ENCODE peak calls at places on chromosomes 11 and 22, in four cellular contexts. D is HepG2, N is SK-N-SH, L is K562. K is an unnamed sample.

GRCh38 chr11:114185436-114185835 is 110.8 kb upstream of the NNMT start:
- DNase-seq in L (no peak), D (no peak), N (no peak), K (no peak)

GRCh38 chr11:64754124-64754918 is 5.5 kb downstream of the PYGM start:
- DNase-seq in L (peak), N (no peak), D (no peak), K (no peak)

GRCh38 chr11:8328848-8329330 is 65.2 kb upstream of the LMO1 start:
- DNase-seq in L (peak), D (peak), N (peak), K (peak)

GRCh38 chr11:44731685-44732411 is 5.1 kb downstream of the TSPAN18 start:
- DNase-seq in D (no peak), N (peak), L (peak), K (no peak)

GRCh38 chr11:44572431-44572830 is 7.0 kb downstream of the CD82 start:
- DNase-seq in L (no peak), D (no peak), N (no peak), K (no peak)

GRCh38 chr11:97902828-97903227 is 1117.9 kb upstream of the CNTN5 start:
- DNase-seq in L (no peak), N (no peak), D (no peak), K (no peak)

GRCh38 chr11:111718436-111719325 is 47.5 kb downstream of the PPP2R1B start:
- DNase-seq in N (no peak), D (peak), L (no peak), K (no peak)

GRCh38 chr22:24455751-24456426 is 28.5 kb downstream of the ADORA2A start:
- DNase-seq in L (peak), N (no peak), D (peak), K (no peak)

GRCh38 chr11:1437500-1437899 is 47.8 kb downstream of the BRSK2 start:
- DNase-seq in D (peak), N (peak), L (peak), K (no peak)

GRCh38 chr11:80844110-80844509 is 1403.3 kb upstream of the TENM4 start:
- DNase-seq in N (no peak), D (no peak), L (no peak), K (no peak)

GRCh38 chr11:16606784-16607674 is 131.4 kb upstream of the C11orf58 start:
- DNase-seq in D (no peak), L (peak), N (peak), K (no peak)

GRCh38 chr22:25700996-25701815 is 40.8 kb upstream of the MYO18B start:
- DNase-seq in L (no peak), D (no peak), N (peak), K (no peak)

GRCh38 chr11:117094776-117095175 is 3.5 kb downstream of the SIK3 start:
- DNase-seq in D (no peak), L (no peak), N (no peak), K (no peak)

GRCh38 chr11:12090061-12090572 is 20.3 kb upstream of the MICAL2 start:
- DNase-seq in N (no peak), L (peak), D (no peak), K (peak)

GRCh38 chr22:17370036-17370765 is 941 bp downstream of the CECR2 start:
- DNase-seq in L (no peak), N (peak), D (no peak), K (no peak)

GRCh38 chr11:73158356-73159051 is 16.4 kb upstream of the FCHSD2 start:
- DNase-seq in L (no peak), D (peak), N (peak), K (no peak)
- H3K4me2 ChIP-seq in L (no peak), D (peak), N (no peak), K (no peak)

GRCh38 chr22:22893077-22893805 is 5.6 kb downstream of the IGLL5 start:
- DNase-seq in D (no peak), L (no peak), N (no peak), K (no peak)
- TF ChIP-seq ELF1 in D (no peak), L (no peak), N (no peak), K (no peak)

DNA sequence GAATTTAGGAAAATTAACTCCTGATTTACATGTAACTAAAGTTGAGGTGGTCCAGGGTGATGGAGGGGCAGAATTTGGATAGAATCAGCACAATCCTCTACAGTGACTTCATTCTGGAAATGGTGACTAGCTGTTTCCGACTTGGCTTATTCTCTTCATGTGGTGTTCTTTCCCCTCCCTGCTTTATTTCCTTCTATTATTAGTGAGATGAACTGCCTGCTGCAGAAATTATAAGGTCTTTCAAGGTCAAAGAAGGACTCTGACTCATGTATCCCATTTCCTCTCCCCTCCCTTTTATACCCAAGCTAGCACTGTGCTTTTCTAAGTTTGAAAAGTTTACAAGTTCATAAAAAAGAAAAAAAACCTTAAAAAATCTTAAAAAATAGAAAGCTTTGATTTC is 12.2 kb upstream of the MRPL17 start:
- DNase-seq in D (no peak), L (no peak), N (no peak), K (no peak)
- H3K4me2 ChIP-seq in D (no peak), L (no peak), N (peak), K (no peak)

DNA sequence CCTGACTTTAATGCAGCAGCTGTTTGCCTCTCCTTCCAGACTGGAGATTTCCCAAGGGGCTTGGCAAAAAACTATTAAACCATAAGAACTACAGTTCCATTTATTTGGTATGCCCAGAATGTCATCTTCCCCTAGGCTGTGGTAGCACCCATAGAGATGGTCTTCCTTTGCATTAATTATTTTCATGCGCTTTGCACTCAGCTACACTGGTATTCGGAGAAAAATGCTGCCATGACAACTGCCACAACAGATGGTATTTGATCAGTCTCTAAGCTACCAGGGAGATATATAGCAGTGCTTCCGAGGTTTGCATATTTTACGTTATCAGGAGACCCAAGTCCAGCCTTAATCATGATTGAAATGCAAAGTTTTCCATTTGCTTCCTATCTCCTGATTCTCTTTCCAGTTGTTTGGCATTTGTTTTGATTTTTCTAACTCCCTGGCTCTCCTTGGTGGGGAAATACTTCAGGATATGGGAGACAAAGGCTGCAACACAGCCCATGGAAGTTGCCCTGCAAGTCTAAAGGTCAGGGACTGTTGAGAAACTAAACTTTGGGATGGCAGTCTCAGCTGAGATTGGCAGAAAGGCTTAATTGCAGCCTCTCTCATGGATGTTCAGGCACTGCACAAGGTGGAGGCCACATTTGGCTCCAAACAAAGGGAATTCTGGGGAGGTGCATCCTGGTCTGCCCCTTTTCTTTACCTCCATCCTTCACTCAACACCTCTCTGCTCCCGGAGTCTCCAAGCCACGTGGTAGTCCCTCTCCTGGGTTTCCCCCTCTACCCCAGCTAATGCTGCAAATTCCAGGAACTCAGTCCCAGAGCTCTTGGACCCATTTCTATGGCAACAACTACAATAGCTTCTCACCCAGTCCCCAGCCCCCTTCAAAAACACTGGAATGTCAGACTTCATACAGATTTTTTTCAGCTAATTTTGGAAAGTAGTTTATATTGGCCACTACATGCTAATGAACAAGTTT is 151.8 kb downstream of the NAV2 start:
- DNase-seq in L (no peak), N (no peak), D (peak), K (no peak)
- TF ChIP-seq ELF1 in L (no peak), N (no peak), D (no peak), K (no peak)

DNA sequence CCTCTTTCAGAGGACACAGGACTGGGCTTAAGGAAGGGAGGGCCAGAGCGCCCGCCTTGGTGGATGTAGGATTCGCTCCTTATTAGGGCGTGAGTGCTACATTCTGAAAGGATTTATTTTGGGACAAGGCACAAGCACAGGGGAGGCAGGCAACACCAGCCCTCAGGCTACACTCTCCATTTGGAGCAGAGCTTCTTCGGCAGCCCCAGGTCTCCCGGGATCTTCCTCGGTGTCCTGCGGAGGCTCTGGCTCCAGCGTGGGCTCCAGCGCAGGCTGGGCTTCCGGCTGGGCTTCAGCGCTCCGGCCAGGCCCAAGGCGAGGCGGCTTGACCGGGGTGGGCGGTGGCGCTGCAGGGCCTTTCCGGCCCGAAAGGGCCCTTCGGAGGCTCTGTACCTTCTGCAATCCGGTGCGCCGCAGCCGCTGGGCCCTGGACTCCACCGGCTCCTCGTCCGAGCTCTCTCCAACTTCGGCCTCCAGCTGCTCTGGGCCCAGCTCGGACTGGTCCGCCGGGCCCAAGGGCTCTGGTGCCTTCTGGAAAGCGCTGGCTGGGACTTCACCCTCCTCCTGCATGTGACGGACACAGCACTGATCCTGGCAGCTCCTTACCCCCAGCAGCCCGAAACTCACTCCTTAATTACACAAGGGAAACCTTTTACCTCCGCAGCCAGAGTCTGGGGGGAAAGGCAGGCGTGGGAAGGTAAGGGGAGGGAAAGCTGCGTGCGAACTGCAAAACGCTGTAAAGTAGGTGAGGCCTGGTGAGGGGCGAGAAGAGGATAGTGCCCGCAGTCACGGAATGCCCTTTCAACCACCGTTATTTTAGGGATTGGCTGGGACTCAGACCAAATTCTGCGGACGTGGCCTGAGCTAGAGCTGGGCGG is 1.1 kb downstream of the CAVIN3 start:
- DNase-seq in D (no peak), L (no peak), N (peak), K (no peak)
- H3K4me2 ChIP-seq in D (no peak), L (no peak), N (peak), K (peak)

DNA sequence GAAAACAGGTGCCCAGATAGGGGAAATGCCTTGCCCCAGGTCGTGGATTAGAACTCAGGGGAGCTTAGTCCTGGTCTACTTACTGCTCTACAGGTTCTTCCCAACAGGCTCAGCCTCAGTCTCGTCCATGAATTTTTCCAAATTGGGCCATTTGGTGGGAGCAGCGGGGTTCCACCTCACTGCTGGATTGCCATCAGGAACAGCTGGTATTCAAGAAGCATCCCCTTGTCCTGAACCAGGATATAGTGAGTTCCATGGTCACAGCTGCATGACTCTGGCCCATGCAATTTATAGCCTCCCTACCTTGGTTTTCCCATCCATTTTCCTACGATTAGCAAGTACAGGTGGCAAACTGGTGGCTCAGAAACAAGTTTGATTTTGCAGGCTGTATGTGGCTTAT is 6.6 kb upstream of the UBE2L6 start:
- DNase-seq in D (no peak), L (no peak), N (no peak), K (no peak)
- TF ChIP-seq ELF1 in D (no peak), L (no peak), N (no peak), K (no peak)

GRCh38 chr11:68040957-68041591 is 2.2 kb downstream of the TCIRG1 start:
- DNase-seq in L (no peak), N (peak), D (no peak), K (no peak)
- H3K4me2 ChIP-seq in L (peak), N (peak), D (peak), K (no peak)

DNA sequence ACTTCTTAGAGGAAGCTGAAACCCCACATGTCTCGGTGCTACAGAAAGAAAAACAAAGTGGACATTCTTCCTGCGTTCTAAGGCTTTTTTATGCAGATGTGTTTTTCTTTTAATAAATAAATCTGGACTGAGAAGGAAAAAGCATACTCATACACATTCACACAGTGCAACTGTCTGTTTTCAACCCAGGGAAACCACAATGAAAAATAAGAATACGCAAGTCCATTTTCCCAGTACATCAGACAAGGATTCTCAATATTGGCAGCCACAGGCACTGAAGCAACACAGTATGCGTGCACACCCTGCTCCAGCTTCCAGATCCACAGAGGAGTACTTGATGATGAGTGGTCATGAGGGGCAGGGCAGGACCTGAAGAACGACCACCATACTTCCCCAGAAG is 86.9 kb downstream of the ETS1 start:
- DNase-seq in L (no peak), N (no peak), D (no peak), K (no peak)
- TF ChIP-seq ELF1 in L (no peak), N (no peak), D (no peak), K (no peak)